ENCODE peak calls at places on chromosomes 6 and 20, in eight cellular contexts. One of them, this sample, is unnamed.
A peak's percentile ranks its signal among the peaks of the same experiment; 100 is the strongest.

GRCh38 chr20:16530201-16530681 is 43.0 kb downstream of the KIF16B start:
- DNase-seq in neuronal stem cell: no peak
- DNase-seq in lower lobe of right lung: no peak
- DNase-seq in IMR-90: peak; percentile 56
- DNase-seq in ascending aorta: no peak
- DNase-seq in naive thymus-derived CD4-positive, alpha-beta T cell: no peak
- DNase-seq in tibial artery: no peak
- DNase-seq in adrenal gland: peak; percentile 81
- DNase-seq in this sample: no peak

GRCh38 chr20:41058007-41058673 is 29.5 kb downstream of the TOP1 start:
- DNase-seq in neuronal stem cell: no peak
- DNase-seq in lower lobe of right lung: no peak
- DNase-seq in IMR-90: peak; percentile 93
- DNase-seq in ascending aorta: no peak
- DNase-seq in naive thymus-derived CD4-positive, alpha-beta T cell: peak; percentile 29
- DNase-seq in tibial artery: no peak
- DNase-seq in adrenal gland: no peak
- DNase-seq in this sample: no peak

GRCh38 chr20:32302507-32302872 is 25.0 kb downstream of the KIF3B start:
- DNase-seq in neuronal stem cell: no peak
- DNase-seq in lower lobe of right lung: no peak
- DNase-seq in IMR-90: no peak
- DNase-seq in ascending aorta: peak; percentile 41
- DNase-seq in naive thymus-derived CD4-positive, alpha-beta T cell: no peak
- DNase-seq in tibial artery: no peak
- DNase-seq in adrenal gland: no peak
- DNase-seq in this sample: no peak

GRCh38 chr20:47273591-47274235 is 82.8 kb downstream of the ZMYND8 start:
- DNase-seq in neuronal stem cell: no peak
- DNase-seq in lower lobe of right lung: no peak
- DNase-seq in IMR-90: peak; percentile 34
- DNase-seq in ascending aorta: no peak
- DNase-seq in naive thymus-derived CD4-positive, alpha-beta T cell: no peak
- DNase-seq in tibial artery: no peak
- DNase-seq in adrenal gland: no peak
- DNase-seq in this sample: no peak

GRCh38 chr6:154139894-154140293 is 100.9 kb downstream of the OPRM1 start:
- DNase-seq in neuronal stem cell: no peak
- DNase-seq in lower lobe of right lung: no peak
- DNase-seq in IMR-90: no peak
- DNase-seq in ascending aorta: no peak
- DNase-seq in naive thymus-derived CD4-positive, alpha-beta T cell: no peak
- DNase-seq in tibial artery: no peak
- DNase-seq in adrenal gland: no peak
- DNase-seq in this sample: no peak

GRCh38 chr6:62978920-62979319 is 232.3 kb upstream of the FKBP1C start:
- DNase-seq in neuronal stem cell: no peak
- DNase-seq in lower lobe of right lung: no peak
- DNase-seq in IMR-90: no peak
- DNase-seq in ascending aorta: no peak
- DNase-seq in naive thymus-derived CD4-positive, alpha-beta T cell: no peak
- DNase-seq in tibial artery: no peak
- DNase-seq in adrenal gland: no peak
- DNase-seq in this sample: no peak

GRCh38 chr6:7781240-7781639 is 55.3 kb downstream of the BMP6 start:
- DNase-seq in neuronal stem cell: no peak
- DNase-seq in lower lobe of right lung: no peak
- DNase-seq in IMR-90: no peak
- DNase-seq in ascending aorta: no peak
- DNase-seq in naive thymus-derived CD4-positive, alpha-beta T cell: no peak
- DNase-seq in tibial artery: no peak
- DNase-seq in adrenal gland: no peak
- DNase-seq in this sample: no peak

GRCh38 chr6:82568290-82568993 is 204.8 kb downstream of the TPBG start:
- DNase-seq in neuronal stem cell: no peak
- DNase-seq in lower lobe of right lung: no peak
- DNase-seq in IMR-90: no peak
- DNase-seq in ascending aorta: no peak
- DNase-seq in naive thymus-derived CD4-positive, alpha-beta T cell: no peak
- DNase-seq in tibial artery: no peak
- DNase-seq in adrenal gland: no peak
- DNase-seq in this sample: no peak

GRCh38 chr6:72035483-72035882 is 149.1 kb downstream of the RIMS1 start:
- DNase-seq in neuronal stem cell: no peak
- DNase-seq in lower lobe of right lung: no peak
- DNase-seq in IMR-90: no peak
- DNase-seq in ascending aorta: no peak
- DNase-seq in naive thymus-derived CD4-positive, alpha-beta T cell: no peak
- DNase-seq in tibial artery: no peak
- DNase-seq in adrenal gland: no peak
- DNase-seq in this sample: no peak

GRCh38 chr6:2852514-2852855 is 10.8 kb upstream of the SERPINB1 start:
- DNase-seq in neuronal stem cell: no peak
- DNase-seq in lower lobe of right lung: no peak
- DNase-seq in IMR-90: no peak
- DNase-seq in ascending aorta: peak; percentile 51
- DNase-seq in naive thymus-derived CD4-positive, alpha-beta T cell: no peak
- DNase-seq in tibial artery: no peak
- DNase-seq in adrenal gland: no peak
- DNase-seq in this sample: no peak

GRCh38 chr6:42045538-42046460 is 4.5 kb upstream of the TAF8 start:
- DNase-seq in neuronal stem cell: no peak
- DNase-seq in lower lobe of right lung: peak; percentile 97
- DNase-seq in IMR-90: peak; percentile 73
- DNase-seq in ascending aorta: peak; percentile 93
- DNase-seq in naive thymus-derived CD4-positive, alpha-beta T cell: peak; percentile 65
- DNase-seq in tibial artery: peak; percentile 97
- DNase-seq in adrenal gland: peak; percentile 82
- DNase-seq in this sample: peak; percentile 91

GRCh38 chr20:63071541-63072181 is 64.9 kb upstream of the BHLHE23 start:
- DNase-seq in neuronal stem cell: no peak
- DNase-seq in lower lobe of right lung: peak; percentile 40
- DNase-seq in IMR-90: peak; percentile 81
- DNase-seq in ascending aorta: peak; percentile 58
- DNase-seq in naive thymus-derived CD4-positive, alpha-beta T cell: no peak
- DNase-seq in tibial artery: peak; percentile 48
- DNase-seq in adrenal gland: no peak
- DNase-seq in this sample: peak; percentile 63

GRCh38 chr20:63070301-63070625 is 63.5 kb upstream of the BHLHE23 start:
- DNase-seq in neuronal stem cell: no peak
- DNase-seq in lower lobe of right lung: peak; percentile 15
- DNase-seq in IMR-90: no peak
- DNase-seq in ascending aorta: no peak
- DNase-seq in naive thymus-derived CD4-positive, alpha-beta T cell: no peak
- DNase-seq in tibial artery: no peak
- DNase-seq in adrenal gland: no peak
- DNase-seq in this sample: no peak

GRCh38 chr20:63072231-63072791 is 65.5 kb upstream of the BHLHE23 start:
- DNase-seq in neuronal stem cell: no peak
- DNase-seq in lower lobe of right lung: peak; percentile 25
- DNase-seq in IMR-90: no peak
- DNase-seq in ascending aorta: peak; percentile 47
- DNase-seq in naive thymus-derived CD4-positive, alpha-beta T cell: no peak
- DNase-seq in tibial artery: peak; percentile 60
- DNase-seq in adrenal gland: no peak
- DNase-seq in this sample: peak; percentile 10

GRCh38 chr20:63068711-63069367 is 62.1 kb upstream of the BHLHE23 start:
- DNase-seq in neuronal stem cell: no peak
- DNase-seq in lower lobe of right lung: peak; percentile 24
- DNase-seq in IMR-90: no peak
- DNase-seq in ascending aorta: peak; percentile 8
- DNase-seq in naive thymus-derived CD4-positive, alpha-beta T cell: no peak
- DNase-seq in tibial artery: peak; percentile 58
- DNase-seq in adrenal gland: no peak
- DNase-seq in this sample: no peak

GRCh38 chr20:63070771-63071540 is 64.2 kb upstream of the BHLHE23 start:
- DNase-seq in neuronal stem cell: no peak
- DNase-seq in lower lobe of right lung: peak; percentile 20
- DNase-seq in IMR-90: no peak
- DNase-seq in ascending aorta: no peak
- DNase-seq in naive thymus-derived CD4-positive, alpha-beta T cell: no peak
- DNase-seq in tibial artery: peak; percentile 38
- DNase-seq in adrenal gland: no peak
- DNase-seq in this sample: no peak
- H3K4me1 ChIP-seq in neuronal stem cell: no peaks in the 10 kb centered on the region
- H3K4me1 ChIP-seq in lower lobe of right lung: no peaks in the 10 kb centered on the region
- H3K4me1 ChIP-seq in IMR-90: no peaks in the 10 kb centered on the region
- H3K4me1 ChIP-seq in ascending aorta: no peaks in the 10 kb centered on the region
- H3K4me1 ChIP-seq in naive thymus-derived CD4-positive, alpha-beta T cell: no peaks in the 10 kb centered on the region
- H3K4me1 ChIP-seq in tibial artery: no peaks in the 10 kb centered on the region
- H3K4me1 ChIP-seq in adrenal gland: no peaks in the 10 kb centered on the region
- H3K4me1 ChIP-seq in this sample: no peaks in the 10 kb centered on the region

DNA sequence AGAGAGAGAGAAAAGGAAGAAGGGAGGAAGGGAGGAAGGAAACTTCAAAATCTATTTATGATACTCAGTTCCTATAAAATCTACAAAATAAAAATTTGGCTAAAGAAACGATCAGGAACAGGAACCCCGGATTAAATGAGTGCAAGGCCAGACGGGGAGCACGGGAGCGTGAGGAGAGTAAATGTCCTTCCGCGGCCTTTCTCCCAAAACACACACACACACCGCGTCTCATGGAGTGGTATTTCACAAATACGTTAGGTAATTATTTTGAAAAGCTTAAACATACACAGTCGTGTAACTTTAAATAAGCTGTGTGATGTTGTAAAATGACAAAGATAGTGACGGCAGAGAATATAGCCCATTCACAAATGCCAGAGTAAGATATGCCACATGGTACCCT is 125.7 kb upstream of the AFDN start:
- DNase-seq in neuronal stem cell: no peak
- DNase-seq in lower lobe of right lung: no peak
- DNase-seq in IMR-90: no peak
- DNase-seq in ascending aorta: no peak
- DNase-seq in naive thymus-derived CD4-positive, alpha-beta T cell: no peak
- DNase-seq in tibial artery: no peak
- DNase-seq in adrenal gland: no peak
- DNase-seq in this sample: no peak
- H3K9me3 ChIP-seq in neuronal stem cell: peaks cover 1% of the 10 kb centered on the region
- H3K9me3 ChIP-seq in lower lobe of right lung: no peaks in the 10 kb centered on the region
- H3K9me3 ChIP-seq in IMR-90: peaks cover 39% of the 10 kb centered on the region
- H3K9me3 ChIP-seq in ascending aorta: no peaks in the 10 kb centered on the region
- H3K9me3 ChIP-seq in naive thymus-derived CD4-positive, alpha-beta T cell: no peaks in the 10 kb centered on the region
- H3K9me3 ChIP-seq in tibial artery: no peaks in the 10 kb centered on the region
- H3K9me3 ChIP-seq in adrenal gland: no peaks in the 10 kb centered on the region
- H3K9me3 ChIP-seq in this sample: no peaks in the 10 kb centered on the region

DNA sequence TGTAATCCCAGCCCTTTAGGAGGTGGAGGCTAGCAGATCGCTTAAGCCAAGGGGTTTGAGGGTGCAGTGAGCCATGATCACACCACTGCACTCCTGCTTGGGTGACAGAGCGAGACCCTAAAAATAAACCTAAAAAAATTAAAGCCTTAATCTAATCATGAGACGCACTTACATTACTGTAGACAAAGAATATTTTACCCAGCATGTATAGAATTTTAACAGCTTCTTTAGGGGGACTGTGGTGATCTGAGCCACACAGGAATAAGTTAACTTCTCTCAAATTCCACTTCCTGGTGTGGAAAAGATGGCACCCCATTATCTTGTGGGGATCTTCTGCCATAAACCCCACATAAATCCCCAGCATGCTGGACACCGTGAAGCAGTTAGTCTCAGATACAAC is 2.3 kb upstream of the OOEP start:
- DNase-seq in neuronal stem cell: no peak
- DNase-seq in lower lobe of right lung: no peak
- DNase-seq in IMR-90: no peak
- DNase-seq in ascending aorta: no peak
- DNase-seq in naive thymus-derived CD4-positive, alpha-beta T cell: no peak
- DNase-seq in tibial artery: no peak
- DNase-seq in adrenal gland: no peak
- DNase-seq in this sample: no peak
- H3K27ac ChIP-seq in neuronal stem cell: no peak overlapping the region
- H3K27ac ChIP-seq in lower lobe of right lung: no peak overlapping the region
- H3K27ac ChIP-seq in IMR-90: no peak overlapping the region
- H3K27ac ChIP-seq in ascending aorta: no peak overlapping the region
- H3K27ac ChIP-seq in naive thymus-derived CD4-positive, alpha-beta T cell: no peak overlapping the region
- H3K27ac ChIP-seq in tibial artery: no peak overlapping the region
- H3K27ac ChIP-seq in adrenal gland: no peak overlapping the region
- H3K27ac ChIP-seq in this sample: no peak overlapping the region

DNA sequence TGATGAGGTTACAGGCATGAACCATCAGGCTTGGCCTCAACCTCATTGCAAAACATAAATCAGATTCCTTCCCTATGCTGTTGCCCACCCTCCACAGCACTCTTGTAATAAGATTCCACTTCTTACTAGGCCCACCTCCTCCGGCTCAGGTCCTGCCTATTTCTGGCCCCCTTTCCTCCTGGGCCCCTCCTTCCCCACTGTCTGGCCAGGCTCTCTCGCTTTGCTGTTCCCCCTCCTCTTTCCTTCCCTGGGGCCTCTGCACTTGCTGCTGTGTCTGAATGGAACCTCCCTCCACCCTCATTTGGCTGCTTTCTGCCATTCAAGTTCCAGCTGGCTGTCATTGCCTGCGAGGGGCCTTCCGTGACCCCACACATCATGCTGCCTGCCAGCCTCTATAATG is 38.9 kb downstream of the ARHGAP40 start:
- DNase-seq in neuronal stem cell: peak; percentile 32
- DNase-seq in lower lobe of right lung: no peak
- DNase-seq in IMR-90: no peak
- DNase-seq in ascending aorta: no peak
- DNase-seq in naive thymus-derived CD4-positive, alpha-beta T cell: no peak
- DNase-seq in tibial artery: no peak
- DNase-seq in adrenal gland: no peak
- DNase-seq in this sample: no peak
- H3K4me1 ChIP-seq in neuronal stem cell: peaks cover 21% of the 10 kb centered on the region
- H3K4me1 ChIP-seq in lower lobe of right lung: no peaks in the 10 kb centered on the region
- H3K4me1 ChIP-seq in IMR-90: no peaks in the 10 kb centered on the region
- H3K4me1 ChIP-seq in ascending aorta: no peaks in the 10 kb centered on the region
- H3K4me1 ChIP-seq in naive thymus-derived CD4-positive, alpha-beta T cell: no peaks in the 10 kb centered on the region
- H3K4me1 ChIP-seq in tibial artery: no peaks in the 10 kb centered on the region
- H3K4me1 ChIP-seq in adrenal gland: no peaks in the 10 kb centered on the region
- H3K4me1 ChIP-seq in this sample: no peaks in the 10 kb centered on the region